ENCODE peak calls at places on chromosomes 16 and 17, in five cellular contexts. M is T-helper 17 cell, P is kidney epithelial cell, E is T-helper 1 cell, X is fibroblast of the conjunctiva. B is an unnamed sample.
A peak's percentile ranks its signal among the peaks of the same experiment; 100 is the strongest.

GRCh38 chr17:69916761-69917160 is 158.3 kb upstream of the KCNJ16 start:
- DNase-seq in E (no peak), M (no peak), X (no peak), P (no peak), B (no peak)

GRCh38 chr17:50028207-50029120 is 27.4 kb upstream of the ITGA3 start:
- DNase-seq in E (no peak), X (no peak), M (no peak), P (peak; percentile 94), B (peak; percentile 92)

GRCh38 chr17:63285566-63285965 is 160.5 kb downstream of the CYB561 start:
- DNase-seq in E (no peak), M (no peak), P (no peak), X (no peak), B (no peak)

GRCh38 chr17:29042679-29043538 is at the start of gene PIPOX:
- DNase-seq in X (no peak), M (no peak), P (no peak), E (no peak), B (peak; percentile 92)

GRCh38 chr17:45262516-45263476 is 902 bp upstream of the SPATA32 start:
- DNase-seq in X (no peak), M (no peak), E (no peak), P (no peak), B (peak; percentile 56)

GRCh38 chr17:3894927-3895343 is 2.1 kb upstream of the CAMKK1 start:
- DNase-seq in M (no peak), X (no peak), E (no peak), P (no peak), B (no peak)

GRCh38 chr17:81309140-81309858 is 14.2 kb upstream of the SLC38A10 start:
- DNase-seq in E (peak; percentile 35), X (no peak), M (no peak), P (no peak), B (peak; percentile 68)

GRCh38 chr16:77555781-77556180 is 120.9 kb upstream of the ADAMTS18 start:
- DNase-seq in E (no peak), X (no peak), M (no peak), P (no peak), B (peak; percentile 73)

GRCh38 chr17:82551779-82552457 is 32.4 kb downstream of the FOXK2 start:
- DNase-seq in E (peak; percentile 72), M (peak; percentile 60), P (no peak), X (peak; percentile 46), B (peak; percentile 90)

GRCh38 chr16:65679785-65680184 is 557.9 kb upstream of the CDH11 start:
- DNase-seq in P (no peak), M (no peak), X (no peak), E (no peak), B (no peak)

GRCh38 chr17:44315760-44316731 is 7.6 kb downstream of the RUNDC3A start:
- DNase-seq in X (no peak), M (no peak), P (no peak), E (no peak), B (no peak)

GRCh38 chr17:35154486-35154885 is 6.9 kb downstream of the UNC45B start:
- DNase-seq in E (no peak), M (no peak), P (no peak), X (no peak), B (no peak)

GRCh38 chr16:70476272-70477020 is 22.1 kb downstream of the FCSK start:
- DNase-seq in M (no peak), P (peak; percentile 67), X (no peak), E (peak; percentile 86), B (peak; percentile 87)

B was measured in astrocyte of the hippocampus.